ENCODE peak calls at places on chromosomes 7 and 10, in four cellular contexts. J is GM12878, U is H1, Q is K562. T is an unnamed sample.
A peak's percentile ranks its signal among the peaks of the same experiment; 100 is the strongest.

GRCh38 chr7:30171753-30172447 is 37.1 kb downstream of the MTURN start:
- DNase-seq in Q (no peak), J (no peak), U (no peak), T (no peak)

GRCh38 chr10:16967000-16967865 is 150.0 kb upstream of the RSU1 start:
- DNase-seq in J (no peak), U (no peak), Q (no peak), T (no peak)

GRCh38 chr7:105887569-105888199 is 11.3 kb upstream of the ATXN7L1 start:
- DNase-seq in J (no peak), Q (no peak), U (peak; percentile 40), T (no peak)

GRCh38 chr7:102453319-102453718 is 11.3 kb downstream of the ALKBH4 start:
- DNase-seq in Q (no peak), J (no peak), U (no peak), T (no peak)

GRCh38 chr10:69250041-69250440 is 28.3 kb upstream of the HK1 start:
- DNase-seq in U (no peak), Q (no peak), J (no peak), T (no peak)

GRCh38 chr7:78020874-78021249 is 222.3 kb downstream of the PHTF2 start:
- DNase-seq in J (no peak), U (no peak), Q (no peak), T (no peak)

GRCh38 chr10:37774351-37774750 is 83.1 kb downstream of the ZNF248 start:
- DNase-seq in U (no peak), J (no peak), Q (no peak), T (no peak)

GRCh38 chr7:149621776-149622175 is 124.2 kb upstream of the ZNF746 start:
- DNase-seq in Q (no peak), U (no peak), J (no peak), T (no peak)

GRCh38 chr7:37916673-37917660 is at the start of gene SFRP4:
- DNase-seq in Q (peak; percentile 31), J (no peak), U (peak; percentile 81), T (peak; percentile 77)

GRCh38 chr7:99141756-99142726 is 1.9 kb downstream of the SMURF1 start:
- DNase-seq in J (no peak), Q (peak; percentile 80), U (peak; percentile 81), T (peak; percentile 78)

GRCh38 chr10:101939273-101939635 is 95.7 kb upstream of the KCNIP2 start:
- DNase-seq in Q (no peak), J (no peak), U (no peak), T (no peak)

GRCh38 chr7:77430927-77431326 is 14.8 kb upstream of the GSAP start:
- DNase-seq in Q (no peak), U (no peak), J (no peak), T (peak; percentile 43)

GRCh38 chr10:122637371-122637770 is 62.3 kb downstream of the C10orf120 start:
- DNase-seq in U (no peak), J (no peak), Q (no peak), T (peak; percentile 64)

GRCh38 chr10:12709516-12709915 is 292.0 kb downstream of the CCDC3 start:
- DNase-seq in J (no peak), Q (no peak), U (no peak), T (no peak)

GRCh38 chr10:49629286-49629915 is 15.6 kb downstream of the CHAT start:
- DNase-seq in Q (no peak), U (no peak), J (no peak), T (peak; percentile 68)

GRCh38 chr10:50397312-50398140 is 146.2 kb upstream of the ASAH2 start:
- DNase-seq in U (no peak), J (no peak), Q (no peak), T (no peak)

GRCh38 chr7:100888988-100889760 is at the start of gene UFSP1:
- DNase-seq in U (peak; percentile 82), J (no peak), Q (peak; percentile 80), T (no peak)
- TF ChIP-seq NRF1 in U (no peak), J (no peak), Q (no peak), T (no peak)

GRCh38 chr7:53740971-53741370 is 705.5 kb downstream of the POM121L12 start:
- DNase-seq in J (no peak), U (no peak), Q (no peak), T (no peak)
- TF ChIP-seq NRF1 in J (no peak), U (no peak), Q (no peak), T (no peak)

DNA sequence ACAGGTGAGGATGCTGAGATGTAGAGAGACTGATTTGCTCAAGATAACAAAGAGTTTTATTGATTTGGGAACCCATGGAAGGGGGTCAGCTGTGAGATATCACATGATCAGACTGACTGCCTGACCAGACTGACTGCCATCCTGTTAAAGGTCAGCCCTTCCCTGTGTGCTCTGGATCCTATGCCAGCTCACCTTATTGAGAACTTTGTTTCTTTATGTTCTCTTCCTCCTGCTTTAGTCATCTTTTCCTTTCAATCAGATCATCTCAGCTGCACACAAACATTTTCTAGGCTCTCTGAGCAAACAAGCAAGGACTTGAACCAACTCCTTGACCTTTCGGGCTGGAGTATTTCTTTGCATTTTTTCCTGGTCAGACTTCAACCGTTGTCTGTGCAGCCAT is 50.0 kb upstream of the MTPN start:
- DNase-seq in Q (no peak), U (no peak), J (no peak), T (no peak)
- TF ChIP-seq NRF1 in Q (no peak), U (no peak), J (no peak), T (no peak)

DNA sequence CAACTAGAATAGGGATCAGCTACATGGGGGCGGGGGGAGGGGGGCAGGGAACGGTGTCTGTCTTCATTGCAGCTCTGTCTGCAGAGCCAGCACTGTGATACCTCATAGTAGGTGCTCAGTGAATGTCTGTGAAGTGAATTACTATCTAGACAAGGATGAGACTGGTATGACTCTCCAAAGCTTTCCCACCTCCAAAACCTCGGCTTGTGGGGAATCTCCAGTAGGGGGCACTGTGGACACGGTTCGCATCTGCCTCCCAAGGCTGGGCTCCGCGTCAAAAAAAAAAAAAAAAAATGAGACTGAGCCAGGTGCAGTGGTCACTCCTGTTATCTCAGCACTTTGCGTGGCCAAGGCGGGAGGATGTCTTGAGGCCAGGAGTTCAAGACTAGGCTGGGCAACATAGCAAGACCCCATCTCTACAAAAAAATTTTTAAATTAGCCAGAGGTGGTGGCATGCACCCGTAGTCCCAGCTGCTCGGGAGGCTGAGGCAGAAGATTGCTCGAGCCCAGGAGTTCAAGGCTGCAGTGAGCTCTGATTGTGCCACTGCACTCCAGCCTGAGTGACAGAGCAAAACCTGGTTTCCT is 9.6 kb downstream of the TRIM56 start:
- DNase-seq in J (no peak), U (peak; percentile 92), Q (peak; percentile 76), T (peak; percentile 80)
- TF ChIP-seq NRF1 in J (no peak), U (no peak), Q (no peak), T (no peak)

DNA sequence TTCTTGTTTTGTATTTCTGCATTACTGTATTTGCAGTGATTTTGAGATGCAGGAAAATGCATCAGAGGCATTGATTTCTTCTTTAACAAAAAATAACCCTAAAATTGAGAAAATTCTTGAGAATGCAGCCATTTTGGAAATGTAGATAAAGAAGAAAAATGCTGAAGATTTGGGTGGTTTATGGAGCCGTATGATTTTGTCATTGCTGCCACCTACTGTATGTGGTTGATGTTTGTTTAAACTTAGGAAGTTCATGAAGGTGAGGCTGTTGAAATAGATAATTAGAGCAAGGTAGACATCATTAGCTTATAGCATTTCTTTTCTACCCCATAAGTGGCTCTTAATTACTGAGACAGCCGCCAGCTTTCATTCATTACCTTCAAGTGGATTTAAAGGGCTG is 92.1 kb upstream of the SAMD8 start:
- DNase-seq in U (no peak), J (no peak), Q (peak; percentile 40), T (no peak)
- TF ChIP-seq NRF1 in U (no peak), J (no peak), Q (no peak), T (no peak)

DNA sequence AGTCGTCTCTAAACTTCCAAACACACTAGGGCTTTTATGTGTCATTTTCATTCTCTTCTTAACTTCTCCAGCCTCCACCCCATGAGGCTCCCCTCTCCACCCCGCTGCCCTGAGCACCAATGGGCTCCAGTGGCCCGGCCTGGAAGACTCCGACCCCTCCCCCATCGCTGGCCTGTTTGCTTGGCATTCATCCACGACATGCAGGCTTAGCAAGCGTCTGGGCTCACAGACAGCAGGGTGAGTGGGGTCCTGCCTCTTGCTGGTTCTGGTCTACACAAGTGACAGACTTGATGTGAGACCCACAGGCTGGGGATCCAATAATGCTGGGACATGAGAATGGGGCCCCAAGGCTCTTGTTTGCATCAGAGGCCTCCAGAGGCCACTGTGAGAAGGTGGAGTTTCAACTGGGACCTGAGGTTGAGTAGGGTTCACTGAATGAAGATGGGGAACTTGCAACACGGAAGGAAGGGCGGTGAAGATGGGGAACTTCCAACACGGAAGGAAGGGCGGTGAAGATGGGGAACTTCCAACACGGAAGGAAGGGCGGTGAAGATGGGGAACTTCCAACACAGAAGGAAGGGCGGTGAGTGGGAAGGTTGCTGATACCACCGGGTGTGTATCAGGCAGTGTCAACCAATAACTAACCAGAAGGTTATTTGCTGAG is 14.0 kb downstream of the KNDC1 start:
- DNase-seq in J (no peak), U (no peak), Q (no peak), T (no peak)
- TF ChIP-seq NRF1 in J (no peak), U (no peak), Q (no peak), T (no peak)

GRCh38 chr7:96310106-96310505 is 11.8 kb downstream of the SLC25A13 start:
- DNase-seq in Q (no peak), U (no peak), J (no peak), T (no peak)

GRCh38 chr7:96313940-96314339 is 8.0 kb downstream of the SLC25A13 start:
- DNase-seq in J (no peak), Q (no peak), U (no peak), T (no peak)

GRCh38 chr7:96314402-96315108 is 7.3 kb downstream of the SLC25A13 start:
- DNase-seq in Q (no peak), J (no peak), U (no peak), T (no peak)

GRCh38 chr7:96312502-96312901 is 9.4 kb downstream of the SLC25A13 start:
- DNase-seq in U (no peak), J (no peak), Q (no peak), T (no peak)

DNA sequence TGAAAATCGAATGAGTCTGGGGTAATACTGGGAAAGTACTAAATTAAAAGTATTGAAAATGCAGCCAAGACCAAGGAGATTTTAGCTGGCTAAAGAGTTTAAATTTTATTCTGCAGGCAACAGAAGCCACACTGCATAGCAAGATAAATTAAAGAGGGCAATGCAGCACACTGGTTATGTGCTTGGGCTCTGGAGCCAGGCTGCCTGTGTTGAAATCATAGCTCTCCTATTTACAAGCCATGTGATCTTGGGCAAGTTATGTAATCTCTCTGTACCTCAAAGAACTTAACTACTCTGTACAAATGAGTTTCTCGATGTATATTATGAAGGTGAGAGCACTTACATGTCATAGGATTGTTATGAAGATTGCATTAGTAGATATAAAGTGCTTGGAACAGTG is 9.9 kb downstream of the SLC25A13 start:
- DNase-seq in J (no peak), Q (no peak), U (no peak), T (no peak)
- TF ChIP-seq NRF1 in J (no peak), Q (no peak), U (no peak), T (no peak)

DNA sequence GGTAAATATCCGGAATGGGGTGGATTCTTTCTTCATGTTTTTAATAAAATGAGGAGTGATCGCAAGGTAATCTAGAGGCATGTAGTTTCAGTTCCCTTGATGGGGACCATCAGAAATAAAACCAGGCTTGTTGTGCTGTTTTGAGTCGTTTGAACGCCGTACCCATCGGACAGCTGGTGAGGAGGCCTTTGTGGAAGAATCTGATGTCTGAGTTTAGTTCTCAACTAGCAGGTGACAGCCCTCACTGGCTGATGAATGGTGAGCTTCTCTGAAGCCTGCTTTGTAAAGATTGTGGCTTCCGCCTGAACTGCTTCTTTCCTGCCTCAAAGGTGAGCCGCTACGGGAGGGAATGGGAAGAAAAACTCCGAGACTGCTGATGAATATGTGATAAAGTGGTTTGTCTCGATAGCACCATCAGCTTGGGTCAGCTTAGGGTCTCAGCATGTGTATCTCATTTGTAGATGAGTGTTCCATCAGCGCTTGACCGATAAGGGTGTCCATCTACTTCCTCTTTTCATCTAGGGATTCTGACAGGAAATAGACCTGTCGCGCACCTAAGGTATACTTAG is 977 bp downstream of the TMEM248 start:
- DNase-seq in Q (peak; percentile 71), J (peak; percentile 13), U (no peak), T (peak; percentile 40)
- TF ChIP-seq NRF1 in Q (peak; percentile 49), J (no peak), U (no peak), T (no peak)

GRCh38 chr10:103141950-103142349 is 51.1 kb downstream of the NT5C2 start:
- DNase-seq in J (no peak), U (no peak), Q (no peak), T (no peak)
- TF ChIP-seq NRF1 in J (no peak), U (no peak), Q (no peak), T (no peak)

T was measured in SK-N-SH.